ENCODE peak calls at places on chromosomes 5 and 9, in seven cellular contexts. One of them, this sample, is unnamed.

GRCh38 chr5:87151547-87151946 is 116.1 kb upstream of the RASA1 start:
- DNase-seq in Caco-2: no peak
- DNase-seq in AG09319: peak; percentile 32
- DNase-seq in AG04450: peak; percentile 83
- DNase-seq in stomach: no peak
- DNase-seq in spleen: no peak
- DNase-seq in vagina: no peak
- DNase-seq in this sample: no peak

GRCh38 chr5:160169326-160169725 is 50.1 kb upstream of the PWWP2A start:
- DNase-seq in AG09319: no peak
- DNase-seq in Caco-2: no peak
- DNase-seq in AG04450: peak; percentile 62
- DNase-seq in spleen: no peak
- DNase-seq in vagina: no peak
- DNase-seq in stomach: no peak
- DNase-seq in this sample: no peak

GRCh38 chr5:155200608-155201007 is 187.1 kb downstream of the KIF4B start:
- DNase-seq in Caco-2: no peak
- DNase-seq in AG04450: no peak
- DNase-seq in spleen: no peak
- DNase-seq in AG09319: no peak
- DNase-seq in stomach: no peak
- DNase-seq in vagina: no peak
- DNase-seq in this sample: no peak

GRCh38 chr5:143837306-143837848 is 25.4 kb downstream of the HMHB1 start:
- DNase-seq in AG09319: peak; percentile 65
- DNase-seq in AG04450: no peak
- DNase-seq in stomach: no peak
- DNase-seq in vagina: no peak
- DNase-seq in Caco-2: no peak
- DNase-seq in spleen: no peak
- DNase-seq in this sample: no peak

GRCh38 chr9:128688501-128689292 is at the start of gene SET:
- DNase-seq in Caco-2: peak; percentile 98
- DNase-seq in vagina: no peak
- DNase-seq in stomach: peak; percentile 96
- DNase-seq in AG09319: peak; percentile 83
- DNase-seq in AG04450: peak; percentile 66
- DNase-seq in spleen: peak; percentile 99
- DNase-seq in this sample: peak; percentile 94

GRCh38 chr9:115262477-115262876 is 144.5 kb upstream of the TNC start:
- DNase-seq in vagina: no peak
- DNase-seq in AG04450: peak; percentile 47
- DNase-seq in spleen: no peak
- DNase-seq in stomach: peak; percentile 78
- DNase-seq in Caco-2: no peak
- DNase-seq in AG09319: peak; percentile 71
- DNase-seq in this sample: no peak

GRCh38 chr9:28502189-28502588 is 928.9 kb upstream of the C9orf72 start:
- DNase-seq in AG04450: no peak
- DNase-seq in Caco-2: no peak
- DNase-seq in vagina: no peak
- DNase-seq in spleen: no peak
- DNase-seq in stomach: no peak
- DNase-seq in AG09319: no peak
- DNase-seq in this sample: no peak

GRCh38 chr9:128600111-128600510 is 47.7 kb downstream of the SPTAN1 start:
- DNase-seq in vagina: no peak
- DNase-seq in AG09319: no peak
- DNase-seq in stomach: no peak
- DNase-seq in AG04450: no peak
- DNase-seq in Caco-2: no peak
- DNase-seq in spleen: no peak
- DNase-seq in this sample: no peak

GRCh38 chr5:124980174-124980941 is 233.9 kb upstream of the ZNF608 start:
- DNase-seq in vagina: no peak
- DNase-seq in Caco-2: no peak
- DNase-seq in AG09319: no peak
- DNase-seq in AG04450: no peak
- DNase-seq in stomach: no peak
- DNase-seq in spleen: no peak
- DNase-seq in this sample: no peak

GRCh38 chr5:133483406-133484090 is 128.8 kb downstream of the FSTL4 start:
- DNase-seq in AG09319: no peak
- DNase-seq in spleen: no peak
- DNase-seq in stomach: peak; percentile 43
- DNase-seq in AG04450: no peak
- DNase-seq in vagina: no peak
- DNase-seq in Caco-2: no peak
- DNase-seq in this sample: no peak

GRCh38 chr9:107749787-107750444 is 260.3 kb upstream of the KLF4 start:
- DNase-seq in stomach: peak; percentile 75
- DNase-seq in AG09319: peak; percentile 93
- DNase-seq in spleen: peak; percentile 88
- DNase-seq in vagina: peak; percentile 97
- DNase-seq in Caco-2: peak; percentile 18
- DNase-seq in AG04450: peak; percentile 85
- DNase-seq in this sample: no peak

GRCh38 chr5:134526483-134527155 is 1.1 kb downstream of the JADE2 start:
- DNase-seq in AG09319: no peak
- DNase-seq in stomach: peak; percentile 82
- DNase-seq in AG04450: no peak
- DNase-seq in spleen: peak; percentile 94
- DNase-seq in vagina: no peak
- DNase-seq in Caco-2: peak; percentile 87
- DNase-seq in this sample: peak; percentile 46

GRCh38 chr5:91000743-91001142 is 382.4 kb downstream of the ARRDC3 start:
- DNase-seq in stomach: no peak
- DNase-seq in vagina: no peak
- DNase-seq in spleen: no peak
- DNase-seq in AG09319: no peak
- DNase-seq in Caco-2: no peak
- DNase-seq in AG04450: no peak
- DNase-seq in this sample: no peak

GRCh38 chr9:37996050-37996811 is 72.8 kb downstream of the SHB start:
- DNase-seq in stomach: no peak
- DNase-seq in Caco-2: no peak
- DNase-seq in vagina: no peak
- DNase-seq in AG09319: no peak
- DNase-seq in AG04450: no peak
- DNase-seq in spleen: no peak
- DNase-seq in this sample: no peak

GRCh38 chr9:37992924-37993349 is 76.1 kb downstream of the SHB start:
- DNase-seq in spleen: no peak
- DNase-seq in AG09319: no peak
- DNase-seq in vagina: no peak
- DNase-seq in AG04450: no peak
- DNase-seq in Caco-2: no peak
- DNase-seq in stomach: no peak
- DNase-seq in this sample: no peak

GRCh38 chr9:37996812-37997202 is 72.2 kb downstream of the SHB start:
- DNase-seq in stomach: no peak
- DNase-seq in AG04450: no peak
- DNase-seq in spleen: no peak
- DNase-seq in vagina: no peak
- DNase-seq in AG09319: no peak
- DNase-seq in Caco-2: no peak
- DNase-seq in this sample: no peak

GRCh38 chr9:37995348-37995737 is 73.7 kb downstream of the SHB start:
- DNase-seq in AG09319: no peak
- DNase-seq in stomach: no peak
- DNase-seq in vagina: no peak
- DNase-seq in spleen: no peak
- DNase-seq in AG04450: no peak
- DNase-seq in Caco-2: no peak
- DNase-seq in this sample: no peak

DNA sequence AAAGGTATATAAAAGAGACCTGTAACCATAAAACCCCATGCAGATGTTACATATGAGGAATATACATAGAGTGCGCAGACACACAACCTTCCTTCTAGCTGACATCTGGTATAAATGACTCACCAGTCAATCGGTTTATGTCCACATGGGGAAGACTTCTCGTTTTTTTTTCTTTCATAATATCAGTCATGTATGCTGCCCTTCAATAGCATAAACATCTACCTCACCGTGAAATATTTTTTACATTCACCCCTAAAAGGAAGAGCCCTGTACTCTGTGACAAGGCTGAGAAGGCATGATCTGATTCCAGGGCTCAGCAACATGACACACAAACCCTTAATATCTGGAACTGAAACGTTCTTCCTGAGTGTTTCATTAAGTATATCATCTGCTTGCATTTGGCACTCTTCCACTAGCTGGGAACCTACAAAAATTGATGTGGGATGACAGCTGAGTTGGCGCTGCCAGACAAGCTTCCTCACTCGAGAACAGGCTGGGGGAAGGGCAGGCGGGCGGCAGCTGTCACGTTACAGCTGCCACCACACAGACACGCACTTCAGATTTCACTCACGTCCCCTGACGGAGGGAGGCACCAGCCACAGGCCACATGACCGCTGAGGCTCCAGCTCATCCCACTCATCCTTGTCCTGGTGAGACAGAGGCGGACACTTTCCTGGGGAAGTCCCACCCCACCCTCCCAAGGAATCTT is 74.2 kb downstream of the SHB start:
- DNase-seq in Caco-2: no peak
- DNase-seq in spleen: peak; percentile 85
- DNase-seq in AG04450: peak; percentile 34
- DNase-seq in AG09319: no peak
- DNase-seq in vagina: no peak
- DNase-seq in stomach: peak; percentile 40
- DNase-seq in this sample: no peak
- TF ChIP-seq CTCF in Caco-2: no peak
- TF ChIP-seq CTCF in spleen: no peak
- TF ChIP-seq CTCF in AG04450: no peak
- TF ChIP-seq CTCF in AG09319: no peak
- TF ChIP-seq CTCF in vagina: no peak
- TF ChIP-seq CTCF in stomach: no peak
- TF ChIP-seq CTCF in this sample: no peak

DNA sequence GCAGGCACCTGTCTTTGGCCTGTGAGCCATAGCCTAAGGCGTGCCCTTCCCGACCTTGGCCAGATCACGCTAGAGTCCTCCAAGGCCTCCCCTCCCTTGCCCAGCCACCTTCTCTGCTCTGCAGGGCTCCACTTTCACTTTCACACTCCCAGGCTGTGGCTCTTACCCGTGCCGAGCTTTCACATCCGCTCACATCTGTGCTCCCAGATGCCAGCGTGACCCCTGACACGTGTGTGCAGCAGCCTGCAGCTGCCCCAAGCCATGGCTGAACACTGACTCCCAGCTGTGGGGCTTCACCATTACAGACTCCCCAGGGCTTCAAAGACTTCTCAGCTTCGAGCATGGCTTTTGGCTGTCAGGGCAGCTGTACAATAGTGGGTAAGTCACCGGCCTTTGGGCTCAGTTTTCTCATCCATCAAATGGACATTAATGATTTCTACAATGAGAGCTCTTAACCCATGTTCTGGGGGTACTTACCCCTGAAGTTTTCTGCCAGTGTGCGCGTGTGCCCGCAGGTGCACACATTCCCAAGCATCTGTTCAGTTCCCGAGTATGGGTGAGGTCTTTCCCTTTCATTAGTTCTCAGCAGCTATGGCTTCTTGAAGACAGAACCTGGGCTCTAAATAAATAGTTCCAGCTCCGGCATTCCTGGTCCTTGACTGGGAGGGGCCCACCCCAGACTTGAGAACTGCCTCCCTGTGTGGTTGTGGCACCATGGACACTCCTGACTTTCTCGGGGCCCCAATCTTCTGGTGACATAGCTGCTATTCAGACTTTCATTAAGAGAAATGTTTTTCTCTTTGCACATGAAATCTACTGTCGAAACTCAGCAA is 118.6 kb downstream of the RGS3 start:
- DNase-seq in Caco-2: no peak
- DNase-seq in stomach: peak; percentile 84
- DNase-seq in AG04450: no peak
- DNase-seq in spleen: peak; percentile 97
- DNase-seq in vagina: no peak
- DNase-seq in AG09319: no peak
- DNase-seq in this sample: no peak
- TF ChIP-seq CTCF in Caco-2: no peak
- TF ChIP-seq CTCF in stomach: no peak
- TF ChIP-seq CTCF in AG04450: peak; percentile 31
- TF ChIP-seq CTCF in spleen: peak; percentile 83
- TF ChIP-seq CTCF in vagina: no peak
- TF ChIP-seq CTCF in AG09319: peak; percentile 41
- TF ChIP-seq CTCF in this sample: no peak

DNA sequence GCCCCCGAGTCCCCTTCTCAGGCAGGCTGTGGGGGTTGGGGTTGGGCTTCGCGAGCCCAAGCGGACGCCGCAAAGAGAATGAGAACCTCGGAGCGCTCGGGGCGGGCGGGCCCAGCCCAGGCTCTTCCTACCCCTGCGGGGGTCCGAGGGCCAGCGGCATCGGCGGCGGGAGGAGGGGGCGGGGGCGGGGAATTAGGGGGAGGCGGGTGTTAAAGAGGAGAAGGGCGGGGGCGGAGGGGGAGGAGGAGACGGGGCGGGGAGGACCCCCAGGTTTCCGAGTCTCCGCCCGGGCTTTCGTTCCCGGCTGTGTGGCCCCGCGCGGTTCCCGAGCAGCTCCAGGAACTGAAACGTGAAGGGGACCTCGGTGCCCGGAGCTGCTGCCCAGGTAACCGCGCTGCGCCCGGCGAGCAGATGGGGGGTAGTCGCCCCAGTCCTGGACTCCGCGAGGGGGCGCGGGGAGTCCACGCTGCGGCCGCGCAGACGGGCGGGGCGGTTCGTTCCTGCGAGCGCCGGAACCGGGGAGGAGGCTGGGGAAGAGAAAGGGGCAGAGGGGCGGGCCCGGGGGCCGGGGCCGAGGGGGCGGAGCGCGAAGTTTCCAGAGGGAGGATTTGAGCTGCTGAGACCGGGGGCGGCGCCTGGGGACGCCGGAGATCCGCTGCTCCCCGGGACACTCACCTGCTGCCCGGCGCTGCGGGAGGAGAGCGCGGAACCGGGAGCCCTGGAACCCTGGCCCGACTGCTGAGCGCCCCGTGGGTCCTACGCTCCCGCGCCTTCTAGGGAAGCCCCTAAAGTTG is 38.4 kb upstream of the PLEKHG4B start:
- DNase-seq in Caco-2: peak; percentile 63
- DNase-seq in stomach: peak; percentile 73
- DNase-seq in spleen: no peak
- DNase-seq in vagina: no peak
- DNase-seq in AG09319: no peak
- DNase-seq in AG04450: no peak
- DNase-seq in this sample: peak; percentile 54
- TF ChIP-seq CTCF in Caco-2: no peak
- TF ChIP-seq CTCF in stomach: no peak
- TF ChIP-seq CTCF in spleen: no peak
- TF ChIP-seq CTCF in vagina: no peak
- TF ChIP-seq CTCF in AG09319: peak; percentile 11
- TF ChIP-seq CTCF in AG04450: no peak
- TF ChIP-seq CTCF in this sample: no peak

DNA sequence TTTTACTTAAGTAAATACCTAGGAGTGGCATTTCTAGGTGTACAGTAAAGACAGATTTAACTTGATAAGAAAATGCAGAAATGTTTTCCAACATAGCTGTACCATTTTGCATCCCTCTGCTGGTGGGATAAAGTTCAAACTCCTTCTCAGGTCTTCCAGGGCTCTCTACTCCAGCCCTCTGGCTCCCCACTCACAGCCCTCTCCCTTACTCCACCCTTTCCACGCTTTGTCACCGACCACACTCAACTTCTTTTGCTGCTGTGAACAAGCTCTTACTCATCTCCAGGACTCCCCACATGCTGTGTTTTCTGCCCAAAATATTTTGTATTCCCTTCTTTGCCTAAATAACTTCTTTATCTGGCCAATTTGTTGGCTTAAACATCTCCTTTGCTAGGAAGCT is 90.6 kb upstream of the OSMR start:
- DNase-seq in AG04450: peak; percentile 26
- DNase-seq in Caco-2: no peak
- DNase-seq in AG09319: no peak
- DNase-seq in stomach: no peak
- DNase-seq in vagina: no peak
- DNase-seq in spleen: no peak
- DNase-seq in this sample: no peak
- TF ChIP-seq CTCF in AG04450: peak; percentile 27
- TF ChIP-seq CTCF in Caco-2: no peak
- TF ChIP-seq CTCF in AG09319: no peak
- TF ChIP-seq CTCF in stomach: no peak
- TF ChIP-seq CTCF in vagina: no peak
- TF ChIP-seq CTCF in spleen: no peak
- TF ChIP-seq CTCF in this sample: peak; percentile 13